ENCODE peak calls at places on chromosomes 7 and 10, in nine cellular contexts. Y is cardiac muscle cell, X is epithelial cell of proximal tubule, U is lower lobe of right lung, S is MCF 10A, K is sigmoid colon, G is colonic mucosa, T is A549, H is H1. F is an unnamed sample.

GRCh38 chr7:90594791-90595317 is 1.3 kb upstream of the CDK14 start:
- DNase-seq in Y (no peak), X (peak; percentile 40), U (no peak), S (peak; percentile 93), K (peak; percentile 77), G (no peak), T (no peak), H (no peak), F (no peak)

GRCh38 chr7:100358857-100359212 is 918 bp downstream of the PILRB start:
- DNase-seq in Y (no peak), X (no peak), U (peak; percentile 20), S (no peak), K (no peak), G (no peak), T (no peak), H (no peak), F (no peak)

GRCh38 chr7:20783716-20784310 is 2.9 kb downstream of the SP8 start:
- DNase-seq in Y (peak; percentile 63), X (no peak), U (no peak), S (no peak), K (no peak), G (peak; percentile 33), T (no peak), H (peak; percentile 64), F (no peak)

GRCh38 chr10:126439947-126440346 is 51.7 kb upstream of the ADAM12 start:
- DNase-seq in Y (no peak), X (no peak), U (no peak), S (peak; percentile 78), K (no peak), G (no peak), T (no peak), H (no peak), F (no peak)

GRCh38 chr7:155483868-155484325 is 26.0 kb downstream of the EN2 start:
- DNase-seq in Y (no peak), X (no peak), U (no peak), S (peak; percentile 60), K (no peak), G (no peak), T (no peak), H (no peak), F (no peak)

GRCh38 chr7:13687500-13687899 is 302.0 kb downstream of the ETV1 start:
- DNase-seq in Y (peak; percentile 9), X (no peak), U (no peak), S (no peak), K (no peak), G (no peak), T (no peak), H (no peak), F (no peak)

GRCh38 chr10:88828310-88828709 is 23.3 kb downstream of the ANKRD22 start:
- DNase-seq in Y (no peak), X (no peak), U (no peak), S (no peak), K (no peak), G (no peak), T (no peak), H (no peak), F (no peak)

GRCh38 chr7:12493407-12493806 is 77.1 kb upstream of the SCIN start:
- DNase-seq in Y (no peak), X (no peak), U (no peak), S (peak; percentile 33), K (no peak), G (no peak), T (no peak), H (no peak), F (no peak)

GRCh38 chr10:12512292-12513002 is 163.1 kb downstream of the CAMK1D start:
- DNase-seq in Y (no peak), X (no peak), U (no peak), S (no peak), K (no peak), G (peak; percentile 17), T (no peak), H (peak; percentile 28), F (no peak)

GRCh38 chr10:97169911-97170693 is 15.7 kb downstream of the SLIT1 start:
- DNase-seq in Y (no peak), X (no peak), U (no peak), S (peak; percentile 28), K (no peak), G (peak; percentile 67), T (peak; percentile 22), H (no peak), F (no peak)

GRCh38 chr10:132802694-132803320 is 16.9 kb upstream of the NKX6-2 start:
- DNase-seq in Y (no peak), X (no peak), U (no peak), S (no peak), K (peak; percentile 52), G (no peak), T (no peak), H (no peak), F (no peak)

GRCh38 chr7:150744041-150744656 is 6.9 kb downstream of the GIMAP5 start:
- DNase-seq in Y (no peak), X (no peak), U (no peak), S (no peak), K (no peak), G (no peak), T (no peak), H (no peak), F (no peak)

GRCh38 chr10:17113346-17113745 is 16.3 kb downstream of the CUBN start:
- DNase-seq in Y (no peak), X (no peak), U (no peak), S (peak; percentile 68), K (no peak), G (no peak), T (no peak), H (no peak), F (no peak)

GRCh38 chr10:77001186-77001585 is 636.4 kb downstream of the KCNMA1 start:
- DNase-seq in Y (no peak), X (peak; percentile 75), U (no peak), S (no peak), K (no peak), G (no peak), T (no peak), H (no peak), F (no peak)

GRCh38 chr10:113858541-113858940 is 4.1 kb downstream of the NHLRC2 start:
- DNase-seq in Y (no peak), X (no peak), U (no peak), S (peak; percentile 34), K (no peak), G (no peak), T (no peak), H (no peak), F (no peak)

GRCh38 chr10:116053910-116054309 is 219.1 kb downstream of the GFRA1 start:
- DNase-seq in Y (no peak), X (no peak), U (no peak), S (peak; percentile 59), K (no peak), G (no peak), T (no peak), H (no peak), F (no peak)

GRCh38 chr7:139431459-139431858 is 52.0 kb downstream of the KLRG2 start:
- DNase-seq in Y (no peak), X (no peak), U (no peak), S (no peak), K (no peak), G (no peak), T (no peak), H (peak; percentile 34), F (no peak)

GRCh38 chr10:1253476-1254353 is 197.5 kb downstream of the WDR37 start:
- DNase-seq in Y (no peak), X (no peak), U (no peak), S (no peak), K (no peak), G (no peak), T (no peak), H (no peak), F (no peak)

GRCh38 chr10:21110358-21110757 is 213.2 kb upstream of the NEBL start:
- DNase-seq in Y (no peak), X (no peak), U (no peak), S (no peak), K (no peak), G (no peak), T (no peak), H (no peak), F (no peak)

DNA sequence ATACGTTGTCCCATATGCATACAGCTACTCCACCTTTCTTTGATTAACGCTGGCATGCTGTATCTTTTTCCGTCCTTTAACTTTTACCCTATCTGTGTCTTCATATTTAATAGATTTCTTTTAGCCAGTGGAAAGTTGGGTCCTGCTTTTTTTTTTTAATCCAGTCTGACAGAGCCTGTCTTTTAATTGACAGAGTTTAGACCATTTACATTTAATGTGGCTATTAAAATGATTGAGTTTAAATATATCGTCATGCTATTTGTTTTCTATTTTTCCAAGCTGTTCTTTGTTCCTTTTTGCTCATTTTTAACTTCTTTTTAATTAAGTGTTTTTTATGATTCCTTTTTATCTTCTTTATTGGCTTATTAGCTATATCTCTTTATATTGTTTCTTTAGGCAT is 217.6 kb upstream of the NEBL start:
- DNase-seq in Y (no peak), X (no peak), U (no peak), S (no peak), K (no peak), G (no peak), T (no peak), H (no peak), F (no peak)
- TF ChIP-seq CTCF in Y (no peak), X (no peak), U (no peak), S (no peak), K (no peak), G (no peak), T (no peak), H (no peak), F (no peak)

DNA sequence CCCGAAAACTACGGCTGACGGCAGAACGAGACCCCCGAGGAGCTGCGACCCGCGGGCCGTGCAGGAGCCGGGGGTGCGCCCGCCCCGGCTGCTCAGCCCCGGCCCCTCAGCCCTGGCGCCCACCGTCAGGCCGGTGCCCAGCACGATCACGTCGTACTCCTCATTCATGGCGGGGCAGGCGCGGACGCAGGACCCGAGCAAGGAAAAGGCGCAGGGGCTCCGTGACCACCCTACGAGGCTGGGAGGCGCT is 218 bp downstream of the GDI2 start:
- DNase-seq in Y (no peak), X (no peak), U (no peak), S (no peak), K (no peak), G (no peak), T (no peak), H (no peak), F (no peak)
- TF ChIP-seq CTCF in Y (no peak), X (no peak), U (no peak), S (no peak), K (no peak), G (no peak), T (no peak), H (no peak), F (no peak)

DNA sequence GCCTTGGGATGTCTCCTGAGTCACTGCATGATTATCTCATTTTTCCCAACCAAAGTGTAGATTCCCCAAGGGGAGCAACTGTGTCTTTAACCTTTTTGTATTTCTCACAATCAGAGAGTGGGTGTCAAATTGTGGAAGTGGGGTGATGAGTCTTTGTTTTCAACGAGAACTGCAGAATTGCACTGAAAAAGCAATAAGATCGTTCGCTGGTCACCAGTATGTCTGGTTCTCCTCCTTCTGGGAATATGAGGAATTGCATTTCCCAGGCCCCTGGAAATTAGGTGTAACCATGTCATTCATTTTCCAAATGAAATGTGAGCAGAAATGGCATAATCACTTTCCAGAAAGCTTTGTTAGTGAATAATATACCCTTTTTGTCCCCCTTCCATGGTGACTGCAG is 326.9 kb downstream of the GPAM start:
- DNase-seq in Y (peak; percentile 2), X (no peak), U (no peak), S (peak; percentile 11), K (no peak), G (no peak), T (no peak), H (no peak), F (no peak)
- TF ChIP-seq CTCF in Y (no peak), X (peak; percentile 58), U (peak; percentile 12), S (peak; percentile 25), K (no peak), G (no peak), T (no peak), H (peak; percentile 35), F (peak; percentile 43)

GRCh38 chr7:130421685-130422084 is 19.1 kb downstream of the CEP41 start:
- DNase-seq in Y (peak; percentile 14), X (no peak), U (no peak), S (peak; percentile 8), K (no peak), G (no peak), T (no peak), H (no peak), F (no peak)
- TF ChIP-seq CTCF in Y (no peak), X (no peak), U (no peak), S (no peak), K (no peak), G (no peak), T (no peak), H (no peak), F (no peak)

F was measured in progenitor cell of endocrine pancreas.